ENCODE peak calls at places on chromosomes 4 and X, in four cellular contexts. A is WTC11, R is K562, G is A549. Q is an unnamed sample.

GRCh38 chr4:4284827-4285618 is 4.9 kb downstream of the LYAR start:
- DNase-seq in G (no peak), A (no peak), R (no peak), Q (no peak)

GRCh38 chr4:164081371-164081770 is 586.9 kb downstream of the TMA16 start:
- DNase-seq in G (no peak), A (no peak), R (no peak), Q (no peak)

GRCh38 chrX:45172890-45173289 is 27.8 kb downstream of the DIPK2B start:
- DNase-seq in A (no peak), G (peak), R (no peak), Q (peak)

GRCh38 chr4:54232151-54232688 is 3.1 kb downstream of the PDGFRA start:
- DNase-seq in G (no peak), A (no peak), R (no peak), Q (no peak)

GRCh38 chr4:154928640-154929257 is 147.7 kb downstream of the RBM46 start:
- DNase-seq in A (peak), R (no peak), G (peak), Q (peak)

GRCh38 chr4:42371306-42372063 is 25.8 kb upstream of the SHISA3 start:
- DNase-seq in G (peak), R (peak), A (no peak), Q (peak)

GRCh38 chr4:1565598-1566295 is 118.4 kb downstream of the FAM53A start:
- DNase-seq in A (no peak), G (no peak), R (no peak), Q (no peak)

GRCh38 chr4:7421356-7422097 is 13.2 kb downstream of the PSAPL1 start:
- DNase-seq in A (no peak), G (no peak), R (no peak), Q (no peak)

GRCh38 chr4:174763454-174764104 is 65.5 kb downstream of the GLRA3 start:
- DNase-seq in G (no peak), A (no peak), R (no peak), Q (no peak)

GRCh38 chrX:84865113-84865512 is 138.6 kb upstream of the APOOL start:
- DNase-seq in A (no peak), G (no peak), R (no peak), Q (no peak)

GRCh38 chrX:37320541-37321203 is 28.5 kb upstream of the PRRG1 start:
- DNase-seq in G (no peak), R (no peak), A (no peak), Q (peak)

GRCh38 chr4:121676388-121677075 is 20.2 kb downstream of the ANXA5 start:
- DNase-seq in A (no peak), G (no peak), R (no peak), Q (no peak)

GRCh38 chrX:21683910-21684309 is 25.8 kb upstream of the KLHL34 start:
- DNase-seq in A (no peak), R (no peak), G (no peak), Q (no peak)

GRCh38 chr4:72886602-72887001 is 182.9 kb downstream of the COX18 start:
- DNase-seq in G (no peak), R (peak), A (no peak), Q (peak)

GRCh38 chrX:110614596-110614995 is 181.0 kb downstream of the CHRDL1 start:
- DNase-seq in G (no peak), A (no peak), R (no peak), Q (no peak)

GRCh38 chr4:69878250-69878649 is 18.3 kb upstream of the SULT1E1 start:
- DNase-seq in R (no peak), G (no peak), A (no peak), Q (no peak)

GRCh38 chr4:183499389-183499788 is 5.5 kb upstream of the ING2 start:
- DNase-seq in A (no peak), G (no peak), R (no peak), Q (no peak)

GRCh38 chrX:21735038-21735752 is 22.7 kb downstream of the SMPX start:
- DNase-seq in G (no peak), R (no peak), A (no peak), Q (no peak)

GRCh38 chr4:105197777-105198176 is 51.1 kb downstream of the TET2 start:
- DNase-seq in G (no peak), A (no peak), R (no peak), Q (no peak)

GRCh38 chr4:2046031-2046961 is 12.8 kb upstream of the NAT8L start:
- DNase-seq in R (no peak), A (no peak), G (no peak), Q (no peak)

GRCh38 chr4:9703391-9703790 is 78.0 kb upstream of the DRD5 start:
- DNase-seq in R (peak), A (peak), G (peak), Q (peak)

GRCh38 chr4:112563431-112564200 is 47.6 kb upstream of the NEUROG2 start:
- DNase-seq in G (no peak), A (no peak), R (no peak), Q (no peak)

GRCh38 chrX:19709812-19710518 is 177.4 kb downstream of the SH3KBP1 start:
- DNase-seq in G (peak), A (no peak), R (no peak), Q (no peak)

GRCh38 chr4:54539500-54540029 is 118.2 kb upstream of the KIT start:
- DNase-seq in A (peak), R (peak), G (peak), Q (no peak)

GRCh38 chr4:184380707-184381106 is 93.6 kb downstream of the IRF2 start:
- DNase-seq in A (no peak), R (no peak), G (no peak), Q (no peak)

GRCh38 chr4:1360423-1361283 is 13.6 kb downstream of the UVSSA start:
- DNase-seq in A (no peak), R (no peak), G (no peak), Q (no peak)

GRCh38 chrX:30734782-30735181 is 81.6 kb downstream of the GK start:
- DNase-seq in R (no peak), A (no peak), G (no peak), Q (no peak)

GRCh38 chr4:125070869-125071268 is 243.9 kb upstream of the FAT4 start:
- DNase-seq in A (no peak), R (no peak), G (no peak), Q (no peak)
- TF ChIP-seq CTCF in A (no peak), R (no peak), G (no peak), Q (no peak)

DNA sequence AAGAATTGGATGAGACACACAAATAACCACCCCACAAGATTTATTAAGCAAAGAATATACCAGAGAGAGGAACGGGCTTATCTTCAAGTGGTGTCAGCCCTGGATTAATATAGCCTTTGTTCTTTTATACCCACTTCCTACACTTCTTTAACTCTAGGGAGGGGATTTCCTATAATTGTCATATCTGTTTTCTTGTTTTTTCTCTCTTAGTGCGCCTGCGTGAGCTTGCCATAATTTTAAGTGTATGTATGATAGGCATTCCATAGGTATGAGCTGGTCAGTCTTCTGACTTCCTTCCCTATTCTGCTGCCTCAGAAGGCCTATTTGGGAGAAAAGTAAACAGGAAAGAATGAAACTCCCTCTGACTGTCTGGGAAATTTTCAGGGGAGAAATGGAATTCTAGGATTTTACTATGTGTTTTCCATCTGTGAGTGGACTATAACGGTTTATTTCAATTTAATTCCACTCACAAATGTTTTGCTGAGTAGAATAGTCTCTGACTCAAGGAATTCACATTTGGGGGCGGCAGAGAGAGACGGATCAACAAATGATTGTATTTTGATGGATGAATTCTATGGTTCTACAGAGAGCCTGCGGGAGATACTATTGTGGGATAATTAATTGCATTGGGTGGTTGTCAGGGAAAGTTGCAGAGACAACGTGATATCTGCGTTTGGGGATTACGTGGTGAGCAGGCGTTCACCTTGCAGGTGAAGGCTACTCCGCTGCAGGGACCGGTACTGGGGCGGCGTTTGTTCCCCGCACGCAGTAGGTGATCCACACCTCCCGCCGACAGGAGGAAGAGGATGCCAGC is 626 bp upstream of the CEP135 start:
- DNase-seq in G (peak), A (no peak), R (peak), Q (peak)
- TF ChIP-seq MAX in G (no peak), A (no peak), R (no peak), Q (no peak)

DNA sequence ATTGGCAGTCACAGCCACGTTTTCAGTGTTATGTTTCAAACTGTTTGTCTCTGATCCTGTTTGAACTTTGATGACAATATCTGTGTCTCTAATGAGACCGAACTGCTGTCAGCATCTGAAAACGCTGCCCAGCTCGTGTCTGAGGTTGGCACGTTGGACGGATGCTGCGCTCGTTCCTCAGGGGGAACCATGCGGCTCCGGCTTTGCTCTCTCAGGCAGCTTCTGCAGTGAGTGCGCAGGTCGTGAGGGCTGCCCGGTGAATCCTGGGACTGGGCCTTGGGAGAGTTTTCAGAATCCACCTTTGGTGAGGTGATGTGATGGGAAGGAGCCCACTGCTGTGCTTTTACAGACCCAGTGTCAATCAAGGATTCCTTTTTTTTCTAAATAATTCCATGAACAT is 58.4 kb upstream of the SORBS2 start:
- DNase-seq in A (no peak), R (no peak), G (no peak), Q (no peak)
- TF ChIP-seq CTCF in A (no peak), R (no peak), G (no peak), Q (no peak)

DNA sequence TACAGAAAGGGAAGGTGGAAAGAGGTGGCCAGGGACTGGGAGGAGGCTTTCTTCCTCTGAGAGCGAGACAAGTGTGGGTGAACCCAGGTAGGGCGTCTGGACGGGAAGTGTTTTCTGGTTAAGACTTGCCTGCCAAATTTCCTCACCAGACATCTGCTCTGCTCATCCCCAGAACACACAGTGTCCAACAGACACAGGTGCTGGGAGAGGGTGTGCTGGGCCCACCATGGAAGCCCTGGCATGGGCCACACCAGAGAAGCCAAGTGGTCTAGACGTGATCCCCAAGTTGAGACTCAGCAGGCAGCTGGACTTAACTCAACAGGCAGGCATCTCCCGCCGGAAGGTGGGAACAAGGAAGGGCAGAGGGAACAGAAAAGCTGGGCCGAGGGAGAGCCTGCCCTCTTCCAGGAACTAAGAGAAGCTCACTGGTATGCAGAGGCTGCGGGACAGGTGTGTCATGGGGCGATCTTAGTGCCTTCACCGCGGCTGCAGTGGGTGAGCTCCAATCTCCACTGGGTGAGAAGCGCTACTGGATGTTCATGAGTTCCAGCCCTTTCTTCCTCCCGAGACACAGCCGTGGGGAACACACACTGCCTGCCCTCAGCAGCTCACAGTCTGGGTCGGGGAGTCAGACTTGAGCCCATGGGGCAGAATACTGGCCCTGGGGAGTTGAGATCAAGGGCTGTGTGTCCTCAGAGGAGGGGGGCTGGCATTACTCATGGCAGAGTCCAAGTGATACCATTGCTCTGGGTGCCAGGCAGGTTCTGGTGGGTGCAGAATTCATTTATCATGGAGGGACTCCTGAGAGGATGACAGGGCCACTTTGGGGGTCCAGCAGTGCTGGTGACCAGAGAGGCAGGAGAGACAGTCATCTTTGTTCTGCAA is 110.2 kb downstream of the CPZ start:
- DNase-seq in A (peak), R (no peak), G (no peak), Q (no peak)
- TF ChIP-seq MAX in A (no peak), R (no peak), G (no peak), Q (no peak)

Q was measured in NB4.